ENCODE peak calls at places on chromosome 10, in seven cellular contexts. V, T, B, C, G, W and Y are unnamed samples.

GRCh38 chr10:71835671-71836593 is 15.1 kb downstream of the PSAP start:
- DNase-seq in G (peak), W (peak), B (peak), T (no peak), V (peak), C (peak), Y (peak)

GRCh38 chr10:23517155-23517554 is 78.3 kb downstream of the OTUD1 start:
- DNase-seq in C (no peak), G (no peak), T (no peak), B (no peak), V (no peak), W (no peak), Y (no peak)

GRCh38 chr10:6383099-6383812 is 180.5 kb downstream of the PFKFB3 start:
- DNase-seq in V (no peak), W (peak), T (no peak), C (peak), G (peak), B (peak), Y (no peak)

GRCh38 chr10:19815036-19815435 is 1.2 kb upstream of the PLXDC2 start:
- DNase-seq in V (no peak), C (no peak), W (no peak), T (no peak), B (no peak), G (no peak), Y (no peak)

GRCh38 chr10:31262672-31263071 is 56.3 kb upstream of the ZEB1 start:
- DNase-seq in B (peak), V (peak), G (no peak), W (peak), T (no peak), C (peak), Y (no peak)

GRCh38 chr10:67670401-67670800 is 25.6 kb downstream of the CTNNA3 start:
- DNase-seq in T (no peak), W (no peak), G (no peak), B (peak), C (no peak), V (no peak), Y (no peak)

GRCh38 chr10:74328388-74328787 is 177.4 kb downstream of the ADK start:
- DNase-seq in C (no peak), B (no peak), V (no peak), W (no peak), T (no peak), G (no peak), Y (no peak)

GRCh38 chr10:43596546-43596945 is 9.7 kb upstream of the ZNF485 start:
- DNase-seq in G (no peak), W (no peak), B (no peak), V (no peak), C (no peak), T (no peak), Y (no peak)

GRCh38 chr10:75395171-75395954 is 6.2 kb downstream of the ZNF503 start:
- DNase-seq in G (peak), W (peak), V (peak), C (no peak), T (peak), B (peak), Y (no peak)

GRCh38 chr10:71035511-71036278 is 147.3 kb upstream of the PCBD1 start:
- DNase-seq in C (no peak), B (no peak), T (no peak), W (no peak), V (no peak), G (no peak), Y (no peak)

GRCh38 chr10:86167101-86167761 is 199.4 kb downstream of the GRID1 start:
- DNase-seq in B (no peak), W (no peak), G (no peak), V (no peak), C (no peak), T (no peak), Y (no peak)

GRCh38 chr10:91127341-91128082 is 93.0 kb upstream of the PCGF5 start:
- DNase-seq in W (peak), V (no peak), B (no peak), T (no peak), G (no peak), C (no peak), Y (no peak)

GRCh38 chr10:71726673-71727428 is 7.3 kb upstream of the C10orf105 start:
- DNase-seq in W (no peak), T (no peak), V (no peak), G (no peak), C (no peak), B (no peak), Y (no peak)

GRCh38 chr10:79424221-79425073 is 21.0 kb downstream of the ZCCHC24 start:
- DNase-seq in T (no peak), B (peak), C (no peak), V (peak), W (peak), G (peak), Y (no peak)

GRCh38 chr10:102384606-102385429 is 10.7 kb upstream of the NFKB2 start:
- DNase-seq in T (no peak), V (no peak), C (no peak), G (no peak), W (peak), B (peak), Y (no peak)

GRCh38 chr10:133182791-133183645 is 23.0 kb downstream of the KNDC1 start:
- DNase-seq in C (no peak), T (no peak), B (no peak), G (no peak), W (no peak), V (peak), Y (no peak)

GRCh38 chr10:78896169-78896931 is 172.4 kb upstream of the ZMIZ1 start:
- DNase-seq in V (no peak), C (no peak), T (no peak), G (no peak), B (no peak), W (no peak), Y (no peak)

GRCh38 chr10:46020871-46021553 is 9.4 kb downstream of the NCOA4 start:
- DNase-seq in B (peak), V (no peak), W (peak), C (no peak), T (no peak), G (no peak), Y (no peak)

GRCh38 chr10:52666931-52667330 is 105.7 kb downstream of the MBL2 start:
- DNase-seq in W (no peak), B (no peak), C (no peak), V (no peak), T (no peak), G (no peak), Y (no peak)

GRCh38 chr10:102493771-102494170 is 8.7 kb downstream of the ACTR1A start:
- DNase-seq in V (no peak), B (no peak), T (no peak), C (no peak), G (no peak), W (no peak), Y (no peak)

GRCh38 chr10:121741246-121741645 is 143.0 kb upstream of the FGFR2 start:
- DNase-seq in C (no peak), V (no peak), W (no peak), B (peak), T (no peak), G (no peak), Y (no peak)

GRCh38 chr10:78149193-78149592 is 115.5 kb downstream of the RPS24 start:
- DNase-seq in C (no peak), G (no peak), W (peak), B (peak), T (peak), V (no peak), Y (no peak)

GRCh38 chr10:6176691-6177231 is 26.0 kb upstream of the PFKFB3 start:
- DNase-seq in T (no peak), V (no peak), W (no peak), B (peak), G (no peak), C (no peak), Y (no peak)

GRCh38 chr10:19713800-19714525 is 102.3 kb upstream of the PLXDC2 start:
- DNase-seq in G (no peak), B (no peak), C (no peak), W (peak), T (no peak), V (no peak), Y (no peak)

GRCh38 chr10:15427836-15428414 is 56.8 kb upstream of the FAM171A1 start:
- DNase-seq in W (peak), G (no peak), B (peak), V (no peak), C (no peak), T (peak), Y (no peak)

GRCh38 chr10:110496553-110497437 is 912 bp upstream of the DUSP5 start:
- DNase-seq in W (no peak), V (no peak), T (no peak), G (no peak), B (no peak), C (no peak), Y (no peak)

GRCh38 chr10:74097776-74098175 is 52.9 kb downstream of the AP3M1 start:
- DNase-seq in V (no peak), B (peak), T (peak), G (no peak), C (no peak), W (no peak), Y (no peak)

GRCh38 chr10:92689663-92690210 is at the start of gene HHEX:
- DNase-seq in T (peak), W (peak), B (peak), G (peak), C (peak), V (no peak), Y (no peak)

GRCh38 chr10:102673961-102674511 is 29.8 kb downstream of the TRIM8 start:
- DNase-seq in B (peak), V (peak), W (peak), C (peak), G (peak), T (no peak), Y (peak)

GRCh38 chr10:68082815-68083395 is 7.8 kb upstream of the HERC4 start:
- DNase-seq in B (peak), V (no peak), G (no peak), W (peak), T (peak), C (no peak), Y (no peak)

GRCh38 chr10:79374312-79375191 is 27.3 kb downstream of the PPIF start:
- DNase-seq in C (peak), W (peak), V (peak), B (peak), T (peak), G (peak), Y (no peak)

GRCh38 chr10:361203-362135 is 226.2 kb downstream of the ZMYND11 start:
- DNase-seq in G (peak), W (peak), C (no peak), T (no peak), V (no peak), B (no peak), Y (no peak)

GRCh38 chr10:63866075-63866746 is 345.0 kb downstream of the REEP3 start:
- DNase-seq in G (peak), T (peak), W (peak), V (peak), B (peak), C (peak), Y (no peak)

GRCh38 chr10:74179124-74179710 is 28.2 kb downstream of the ADK start:
- DNase-seq in V (no peak), G (no peak), B (peak), T (no peak), W (no peak), C (no peak), Y (no peak)

GRCh38 chr10:6394084-6394483 is 186.0 kb downstream of the PRKCQ start:
- DNase-seq in B (no peak), W (no peak), G (no peak), V (no peak), C (no peak), T (no peak), Y (no peak)

GRCh38 chr10:86164216-86164774 is 202.3 kb downstream of the GRID1 start:
- DNase-seq in C (no peak), T (no peak), V (no peak), B (no peak), W (no peak), G (no peak), Y (no peak)

GRCh38 chr10:48523820-48524758 is 80.8 kb downstream of the ARHGAP22 start:
- DNase-seq in W (peak), T (peak), C (no peak), V (peak), B (no peak), G (no peak), Y (peak)

GRCh38 chr10:123269017-123269552 is 114.9 kb downstream of the BUB3 start:
- DNase-seq in V (no peak), T (no peak), C (no peak), W (no peak), B (no peak), G (no peak), Y (peak)

GRCh38 chr10:13758302-13758701 is 171.5 kb downstream of the PRPF18 start:
- DNase-seq in W (peak), B (peak), V (no peak), G (no peak), C (no peak), T (peak), Y (no peak)

GRCh38 chr10:49610735-49611165 is 640 bp downstream of the SLC18A3 start:
- DNase-seq in W (no peak), B (no peak), C (no peak), V (no peak), T (no peak), G (no peak), Y (peak)

GRCh38 chr10:49610015-49610734 is at the start of gene SLC18A3:
- DNase-seq in T (no peak), V (no peak), G (no peak), C (no peak), B (no peak), W (no peak), Y (peak)

GRCh38 chr10:49611815-49612512 is 1.9 kb downstream of the SLC18A3 start:
- DNase-seq in W (no peak), C (no peak), T (no peak), V (no peak), G (no peak), B (no peak), Y (peak)

GRCh38 chr10:49612513-49613159 is 1.2 kb upstream of the CHAT start:
- DNase-seq in V (no peak), C (no peak), G (no peak), B (no peak), T (no peak), W (no peak), Y (peak)

GRCh38 chr10:49611166-49611814 is 1.2 kb downstream of the SLC18A3 start:
- DNase-seq in G (no peak), T (no peak), B (no peak), C (no peak), V (no peak), W (no peak), Y (peak)
- H3K4me3 ChIP-seq in G (no peak), T (no peak), B (no peak), C (no peak), V (no peak), W (no peak), Y (peak)

GRCh38 chr10:99530108-99531025 is 2.4 kb upstream of the NKX2-3 start:
- DNase-seq in T (no peak), G (no peak), C (no peak), V (no peak), B (no peak), W (no peak), Y (no peak)
- H3K4me3 ChIP-seq in T (no peak), G (no peak), C (no peak), V (no peak), B (no peak), W (peak), Y (peak)

GRCh38 chr10:131677671-131678070 is 223.1 kb upstream of the PPP2R2D start:
- DNase-seq in W (no peak), V (no peak), C (no peak), T (no peak), G (no peak), B (no peak), Y (no peak)
- H3K4me3 ChIP-seq in W (no peak), V (no peak), C (no peak), T (no peak), G (no peak), B (no peak), Y (no peak)

DNA sequence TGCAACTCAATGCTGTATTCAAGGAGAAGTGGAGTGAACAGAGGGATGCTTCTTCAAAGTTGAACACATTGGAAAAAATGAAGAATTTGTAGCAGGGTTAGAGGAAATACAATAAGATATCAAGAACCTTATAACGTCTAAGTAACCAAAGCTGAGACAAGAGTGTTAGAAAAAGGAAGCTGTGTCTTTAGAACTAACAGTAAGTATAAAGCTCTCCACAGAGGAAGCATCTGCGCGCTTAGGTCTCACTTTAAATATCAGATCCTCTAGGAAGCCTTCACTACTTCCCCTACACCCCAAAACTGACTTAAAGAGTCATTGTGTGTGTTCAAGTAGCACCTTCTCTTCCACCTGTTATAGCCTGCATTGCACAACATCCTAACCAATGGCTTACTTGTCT is 43.0 kb downstream of the CH25H start:
- DNase-seq in G (no peak), V (no peak), W (no peak), B (no peak), C (no peak), T (no peak), Y (no peak)
- H3K4me3 ChIP-seq in G (no peak), V (no peak), W (no peak), B (no peak), C (no peak), T (no peak), Y (no peak)

DNA sequence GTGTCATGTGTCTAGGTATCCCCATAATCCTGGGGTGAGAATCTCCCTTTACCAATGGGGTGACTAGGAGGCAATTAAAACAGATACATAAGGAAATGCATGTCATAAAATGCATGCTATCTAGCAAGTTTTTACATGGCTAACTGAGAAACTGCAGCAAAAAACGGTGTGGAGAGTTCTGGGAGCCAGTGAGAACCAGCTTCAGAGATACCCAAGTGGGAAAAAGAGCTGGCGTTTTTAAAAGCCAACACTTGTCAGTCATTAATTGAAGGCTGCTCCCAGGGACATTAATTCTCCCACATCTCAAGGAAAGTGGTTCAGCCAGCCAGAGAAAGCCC is 28.2 kb downstream of the ST8SIA6 start:
- DNase-seq in T (no peak), W (no peak), C (no peak), B (no peak), G (no peak), V (no peak), Y (no peak)
- H3K4me3 ChIP-seq in T (no peak), W (no peak), C (no peak), B (no peak), G (no peak), V (no peak), Y (no peak)

DNA sequence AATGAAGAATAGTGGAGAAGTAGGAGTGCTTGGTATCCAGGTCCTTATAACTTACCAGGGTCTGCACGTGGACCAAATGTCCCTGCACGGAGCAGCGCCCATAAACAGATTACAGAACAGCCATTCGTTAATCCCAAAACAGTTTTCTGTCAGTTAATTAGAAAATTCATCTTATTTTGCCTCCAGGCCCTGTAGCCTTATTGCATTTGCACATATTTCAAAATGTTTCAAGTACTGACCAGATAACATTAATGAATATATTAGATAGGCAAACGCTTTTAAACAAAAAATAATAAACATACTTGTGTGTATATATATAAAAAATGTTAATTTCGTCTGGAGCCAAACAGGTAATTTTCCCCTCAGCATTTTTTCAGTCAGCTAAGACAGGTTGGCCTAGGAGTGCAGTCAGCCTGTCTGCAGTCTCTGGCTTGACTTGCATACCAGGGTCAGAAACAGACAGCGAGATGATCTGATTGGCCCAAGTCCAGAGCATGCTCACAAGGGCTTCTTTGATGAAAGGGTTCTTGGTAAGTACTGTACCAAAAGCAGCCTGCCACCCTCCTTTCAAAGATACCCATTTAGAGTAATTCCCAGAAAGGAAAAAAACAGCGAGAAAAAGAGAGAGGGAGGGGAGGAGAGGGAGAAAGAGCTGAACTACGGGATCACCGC is 194.5 kb upstream of the TCF7L2 start:
- DNase-seq in C (no peak), T (no peak), G (no peak), W (peak), B (no peak), V (no peak), Y (no peak)
- H3K4me3 ChIP-seq in C (no peak), T (no peak), G (no peak), W (no peak), B (no peak), V (no peak), Y (no peak)

DNA sequence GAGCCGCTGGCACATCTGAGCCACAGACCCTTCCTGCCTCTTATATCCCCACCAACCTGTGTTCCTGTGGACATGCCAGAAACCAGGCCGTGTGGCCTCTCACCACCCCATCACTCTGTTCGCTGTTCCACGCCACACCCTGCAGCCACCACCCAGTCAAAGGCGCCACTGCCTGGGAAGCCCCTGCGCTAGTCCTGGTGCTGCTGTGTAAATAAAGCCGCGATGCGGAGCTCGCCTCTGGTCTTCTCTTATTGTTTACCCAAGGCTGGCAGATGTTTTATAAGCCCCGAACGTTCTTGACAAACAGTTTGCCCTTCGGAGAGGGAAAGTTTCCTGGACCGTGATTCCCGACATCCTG is 61.3 kb downstream of the LHPP start:
- DNase-seq in V (peak), G (no peak), B (no peak), C (no peak), W (no peak), T (peak), Y (no peak)
- H3K4me3 ChIP-seq in V (no peak), G (no peak), B (no peak), C (peak), W (no peak), T (peak), Y (peak)

GRCh38 chr10:17836917-17837316 is 27.8 kb downstream of the MRC1 start:
- DNase-seq in W (peak), G (peak), T (peak), B (peak), C (peak), V (peak), Y (no peak)
- H3K4me3 ChIP-seq in W (no peak), G (no peak), T (peak), B (peak), C (peak), V (no peak), Y (peak)

DNA sequence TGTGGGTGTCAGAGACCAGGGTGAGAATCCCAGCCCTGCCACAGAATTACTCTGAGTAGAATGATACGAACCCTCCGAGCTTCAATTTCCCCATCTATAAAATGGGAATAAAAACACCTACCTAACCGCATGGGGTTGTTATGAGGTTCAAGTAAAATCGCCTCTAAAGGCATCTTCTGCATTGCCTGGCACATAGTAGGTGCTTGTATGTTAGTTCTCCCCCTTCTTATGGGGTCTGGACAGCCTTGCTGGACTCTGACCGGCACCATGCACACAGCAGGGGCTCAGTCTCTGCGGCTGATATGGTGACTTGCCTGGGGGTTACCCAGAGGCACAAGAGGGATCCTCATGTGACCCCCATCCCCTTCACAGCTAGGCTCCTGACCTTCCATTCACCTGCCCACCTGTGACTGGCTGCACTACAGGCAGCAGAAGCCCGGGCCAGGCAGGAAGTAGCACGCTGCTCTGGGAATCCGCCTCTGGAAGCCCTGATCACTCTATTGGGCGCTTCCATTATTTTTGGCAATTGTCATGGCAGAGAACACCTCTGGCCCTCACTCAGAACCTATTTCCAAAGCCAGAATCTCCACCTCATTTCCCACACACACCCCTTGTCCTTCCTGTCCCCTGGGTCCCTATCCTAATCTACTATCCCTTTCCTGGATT is 6.0 kb downstream of the SH3PXD2A start:
- DNase-seq in B (no peak), C (peak), G (no peak), W (no peak), V (no peak), T (no peak), Y (no peak)
- H3K4me3 ChIP-seq in B (no peak), C (no peak), G (no peak), W (no peak), V (no peak), T (no peak), Y (peak)